ENCODE peak calls at places on chromosomes 11 and 22, in four cellular contexts. W, H, U and V are unnamed samples.

GRCh38 chr11:46332093-46332567 is 15.1 kb upstream of the DGKZ start:
- DNase-seq in H (no peak), U (no peak), W (no peak), V (no peak)

GRCh38 chr22:19942886-19943664 is 1.5 kb upstream of the TXNRD2 start:
- DNase-seq in U (no peak), W (no peak), H (no peak), V (no peak)

GRCh38 chr11:104968365-104968855 is at the start of gene CASP4:
- DNase-seq in H (peak), W (no peak), U (no peak), V (no peak)

GRCh38 chr22:20155330-20156041 is 4.6 kb upstream of the CCDC188 start:
- DNase-seq in W (no peak), U (no peak), H (no peak), V (no peak)

GRCh38 chr11:733072-733471 is 14.2 kb upstream of the TALDO1 start:
- DNase-seq in U (no peak), W (no peak), H (no peak), V (no peak)

GRCh38 chr11:107591098-107591445 is at the start of gene ELMOD1:
- DNase-seq in H (no peak), U (no peak), W (peak), V (peak)

GRCh38 chr22:47043835-47044721 is 281.6 kb downstream of the TBC1D22A start:
- DNase-seq in U (no peak), H (no peak), W (no peak), V (no peak)

GRCh38 chr11:60700689-60701508 is 1.5 kb downstream of the MS4A8 start:
- DNase-seq in W (no peak), U (no peak), H (no peak), V (no peak)

GRCh38 chr11:102513869-102514268 is 16.7 kb downstream of the MMP7 start:
- DNase-seq in H (no peak), W (no peak), U (no peak), V (no peak)

GRCh38 chr22:43504068-43504467 is 92.3 kb downstream of the MPPED1 start:
- DNase-seq in U (no peak), H (no peak), W (no peak), V (no peak)

GRCh38 chr22:43504666-43505261 is 93.0 kb downstream of the MPPED1 start:
- DNase-seq in W (no peak), H (no peak), U (no peak), V (no peak)

GRCh38 chr22:43505423-43505822 is 93.6 kb downstream of the MPPED1 start:
- DNase-seq in H (no peak), W (no peak), U (no peak), V (no peak)

GRCh38 chr22:43500792-43501785 is 89.3 kb downstream of the MPPED1 start:
- DNase-seq in W (no peak), H (no peak), U (no peak), V (no peak)

DNA sequence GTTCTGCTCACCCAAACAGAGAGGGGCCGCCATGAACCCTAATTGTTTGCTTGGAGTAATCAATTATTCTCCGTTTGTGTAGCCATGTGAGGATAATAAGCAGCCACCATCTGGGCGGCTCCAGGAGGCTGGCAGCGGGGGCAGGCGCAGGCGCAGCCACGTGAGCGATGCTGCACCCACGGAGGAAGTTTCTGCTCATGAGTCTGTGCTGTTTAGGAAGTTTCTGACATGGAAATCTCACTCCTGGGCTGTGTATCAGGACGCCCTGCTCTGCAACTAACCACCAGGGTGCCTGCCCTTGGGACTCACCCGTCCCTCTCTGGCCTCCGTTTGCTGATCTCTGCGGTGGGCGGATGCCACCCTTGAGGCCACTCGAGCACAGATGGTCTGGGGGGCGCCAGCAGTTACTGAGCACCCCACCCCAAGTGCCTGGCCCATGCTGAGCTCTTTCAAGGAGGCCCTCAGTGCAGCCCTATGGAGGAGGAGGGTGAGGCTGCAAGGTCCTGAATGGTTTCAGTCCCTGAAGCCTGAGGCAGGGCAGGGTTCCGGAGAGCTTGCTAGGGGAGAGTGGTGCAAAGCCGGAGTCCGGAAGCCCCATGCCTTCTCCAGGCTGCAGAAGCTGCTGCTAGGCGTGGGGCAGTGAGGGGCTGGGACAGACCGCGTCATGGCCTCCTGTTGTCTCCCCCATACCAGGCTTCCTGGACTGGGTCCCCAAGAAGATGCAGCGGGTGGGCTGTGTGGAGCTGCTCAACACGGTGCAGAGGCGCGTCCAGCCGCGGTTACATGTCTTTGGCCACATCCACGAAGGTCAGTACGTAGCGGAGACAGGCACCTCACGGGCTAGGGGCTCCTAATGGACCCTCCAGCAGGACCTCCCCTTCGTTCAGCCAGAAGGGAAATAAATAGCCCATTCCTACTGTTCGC is 90.4 kb downstream of the MPPED1 start:
- DNase-seq in H (no peak), W (no peak), U (no peak), V (no peak)
- TF ChIP-seq TAF1 in H (no peak), W (no peak), U (no peak), V (no peak)

DNA sequence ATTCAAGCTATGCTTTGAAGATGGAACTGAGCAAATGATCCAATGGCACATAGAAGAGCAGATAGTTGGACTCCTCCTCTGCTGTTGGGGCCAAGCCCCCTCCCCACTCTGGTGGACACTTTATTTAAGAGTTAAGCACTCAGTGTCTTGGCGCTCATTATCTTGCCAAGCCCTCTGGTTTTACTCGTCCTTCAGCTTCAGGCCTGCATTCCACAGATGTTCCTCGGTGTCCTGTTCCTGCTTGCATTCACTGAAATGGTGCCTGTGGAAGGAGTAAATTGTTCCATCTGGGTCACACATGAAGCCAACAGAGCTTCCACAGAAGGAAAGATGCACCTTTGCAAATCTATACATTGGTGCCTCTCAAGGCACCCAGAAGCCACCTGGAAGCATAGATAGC is 26.1 kb downstream of the MAML2 start:
- DNase-seq in W (no peak), U (no peak), H (no peak), V (no peak)
- TF ChIP-seq TAF1 in W (no peak), U (no peak), H (no peak), V (no peak)

GRCh38 chr11:63920126-63920869 is 3.3 kb upstream of the RCOR2 start:
- DNase-seq in U (no peak), H (no peak), W (no peak), V (no peak)
- TF ChIP-seq TAF1 in U (peak), H (no peak), W (no peak), V (no peak)

GRCh38 chr11:65470433-65470832 is 28.4 kb upstream of the MALAT1 start:
- DNase-seq in H (no peak), U (no peak), W (no peak), V (no peak)

GRCh38 chr11:65473275-65473860 is 25.5 kb upstream of the MALAT1 start:
- DNase-seq in H (no peak), W (no peak), U (no peak), V (no peak)

GRCh38 chr11:65476632-65477270 is 22.1 kb upstream of the MALAT1 start:
- DNase-seq in W (no peak), H (no peak), U (no peak), V (no peak)

GRCh38 chr11:65468874-65469333 is 29.9 kb upstream of the MALAT1 start:
- DNase-seq in U (no peak), W (no peak), H (no peak), V (peak)

GRCh38 chr11:65471410-65471762 is 27.5 kb upstream of the MALAT1 start:
- DNase-seq in U (no peak), W (no peak), H (no peak), V (peak)
- TF ChIP-seq TAF1 in U (no peak), W (no peak), H (no peak), V (no peak)

GRCh38 chr11:32821917-32822560 is 7.7 kb upstream of the PRRG4 start:
- DNase-seq in W (no peak), H (no peak), U (no peak), V (no peak)

GRCh38 chr11:32817181-32817842 is 12.4 kb upstream of the PRRG4 start:
- DNase-seq in U (no peak), H (no peak), W (no peak), V (no peak)

GRCh38 chr11:32819187-32819586 is 10.5 kb upstream of the PRRG4 start:
- DNase-seq in H (no peak), W (no peak), U (no peak), V (no peak)

GRCh38 chr11:32817843-32818183 is 11.9 kb upstream of the PRRG4 start:
- DNase-seq in W (no peak), U (no peak), H (no peak), V (no peak)

GRCh38 chr11:32821517-32821916 is 8.2 kb upstream of the PRRG4 start:
- DNase-seq in W (no peak), U (no peak), H (no peak), V (no peak)
- TF ChIP-seq TAF1 in W (no peak), U (no peak), H (no peak), V (no peak)

GRCh38 chr11:44964526-44965209 is 14.0 kb upstream of the TP53I11 start:
- DNase-seq in W (no peak), H (no peak), U (no peak), V (no peak)
- TF ChIP-seq TAF1 in W (no peak), H (no peak), U (no peak), V (no peak)

GRCh38 chr11:95501761-95502266 is 270.8 kb upstream of the SESN3 start:
- DNase-seq in W (no peak), U (no peak), H (no peak), V (no peak)

GRCh38 chr11:95502522-95502921 is 271.5 kb upstream of the SESN3 start:
- DNase-seq in W (no peak), U (no peak), H (no peak), V (no peak)

GRCh38 chr11:95499516-95500135 is 268.6 kb upstream of the SESN3 start:
- DNase-seq in H (no peak), U (no peak), W (no peak), V (no peak)

GRCh38 chr11:95498731-95499396 is 267.9 kb upstream of the SESN3 start:
- DNase-seq in U (peak), W (no peak), H (no peak), V (no peak)

DNA sequence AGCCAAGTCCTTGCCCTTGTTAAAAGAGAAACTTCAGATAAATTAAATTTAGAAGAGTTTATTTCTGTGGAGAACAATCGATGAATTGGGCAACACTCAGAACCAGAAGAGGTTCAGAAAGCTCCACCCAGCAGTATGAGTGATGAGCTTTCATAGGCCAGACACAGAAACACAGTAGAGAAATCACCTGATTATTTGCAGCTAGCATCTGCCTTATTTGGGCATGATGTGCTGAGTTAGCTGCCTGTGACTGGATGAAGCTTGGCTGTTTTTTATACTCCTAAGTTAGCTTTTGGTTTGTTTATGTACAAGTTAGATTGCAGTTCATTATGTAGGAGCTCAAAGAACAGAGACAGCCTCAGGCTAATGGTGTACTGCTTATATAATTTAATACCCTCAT is 269.5 kb upstream of the SESN3 start:
- DNase-seq in U (no peak), H (no peak), W (no peak), V (no peak)
- TF ChIP-seq TAF1 in U (no peak), H (no peak), W (no peak), V (no peak)